ENCODE peak calls at places on chromosomes 1 and 21, in nine cellular contexts. One of them, this sample, is unnamed.

GRCh38 chr1:64111787-64112186 is 91.6 kb upstream of the UBE2U start:
- DNase-seq in T-helper 1 cell: no peak
- DNase-seq in activated naive CD8-positive, alpha-beta T cell treated with anti-CD3 and anti-CD28 coated beads for 36 hours: no peak
- DNase-seq in stimulated activated CD4-positive, alpha-beta T cell treated with anti-CD3 and anti-CD28 coated beads, Interleukin-4, amount 100 ng/mL, for 24 hours: no peak
- DNase-seq in K562: no peak
- DNase-seq in Right ventricle myocardium superior: no peak
- DNase-seq in GM23248: peak
- DNase-seq in ovary: no peak
- DNase-seq in cardiac muscle cell: no peak
- DNase-seq in this sample: no peak

GRCh38 chr1:225933072-225933471 is 7.9 kb downstream of the LEFTY2 start:
- DNase-seq in T-helper 1 cell: no peak
- DNase-seq in activated naive CD8-positive, alpha-beta T cell treated with anti-CD3 and anti-CD28 coated beads for 36 hours: no peak
- DNase-seq in stimulated activated CD4-positive, alpha-beta T cell treated with anti-CD3 and anti-CD28 coated beads, Interleukin-4, amount 100 ng/mL, for 24 hours: no peak
- DNase-seq in K562: no peak
- DNase-seq in Right ventricle myocardium superior: no peak
- DNase-seq in GM23248: peak
- DNase-seq in ovary: no peak
- DNase-seq in cardiac muscle cell: no peak
- DNase-seq in this sample: no peak

GRCh38 chr1:172041689-172042088 is 200.4 kb downstream of the DNM3 start:
- DNase-seq in T-helper 1 cell: no peak
- DNase-seq in activated naive CD8-positive, alpha-beta T cell treated with anti-CD3 and anti-CD28 coated beads for 36 hours: no peak
- DNase-seq in stimulated activated CD4-positive, alpha-beta T cell treated with anti-CD3 and anti-CD28 coated beads, Interleukin-4, amount 100 ng/mL, for 24 hours: no peak
- DNase-seq in K562: no peak
- DNase-seq in Right ventricle myocardium superior: no peak
- DNase-seq in GM23248: peak
- DNase-seq in ovary: no peak
- DNase-seq in cardiac muscle cell: no peak
- DNase-seq in this sample: no peak

GRCh38 chr1:207499573-207499972 is 3.6 kb downstream of the CR1 start:
- DNase-seq in T-helper 1 cell: peak
- DNase-seq in activated naive CD8-positive, alpha-beta T cell treated with anti-CD3 and anti-CD28 coated beads for 36 hours: peak
- DNase-seq in stimulated activated CD4-positive, alpha-beta T cell treated with anti-CD3 and anti-CD28 coated beads, Interleukin-4, amount 100 ng/mL, for 24 hours: peak
- DNase-seq in K562: peak
- DNase-seq in Right ventricle myocardium superior: peak
- DNase-seq in GM23248: peak
- DNase-seq in ovary: peak
- DNase-seq in cardiac muscle cell: peak
- DNase-seq in this sample: peak

GRCh38 chr21:29072873-29073221 is 601 bp downstream of the CCT8 start:
- DNase-seq in T-helper 1 cell: no peak
- DNase-seq in activated naive CD8-positive, alpha-beta T cell treated with anti-CD3 and anti-CD28 coated beads for 36 hours: no peak
- DNase-seq in stimulated activated CD4-positive, alpha-beta T cell treated with anti-CD3 and anti-CD28 coated beads, Interleukin-4, amount 100 ng/mL, for 24 hours: no peak
- DNase-seq in K562: no peak
- DNase-seq in Right ventricle myocardium superior: no peak
- DNase-seq in GM23248: peak
- DNase-seq in ovary: no peak
- DNase-seq in cardiac muscle cell: peak
- DNase-seq in this sample: no peak

GRCh38 chr1:116448785-116449385 is 75.8 kb downstream of the ATP1A1 start:
- DNase-seq in T-helper 1 cell: no peak
- DNase-seq in activated naive CD8-positive, alpha-beta T cell treated with anti-CD3 and anti-CD28 coated beads for 36 hours: no peak
- DNase-seq in stimulated activated CD4-positive, alpha-beta T cell treated with anti-CD3 and anti-CD28 coated beads, Interleukin-4, amount 100 ng/mL, for 24 hours: no peak
- DNase-seq in K562: no peak
- DNase-seq in Right ventricle myocardium superior: no peak
- DNase-seq in GM23248: no peak
- DNase-seq in ovary: no peak
- DNase-seq in cardiac muscle cell: no peak
- DNase-seq in this sample: no peak

GRCh38 chr1:153648000-153648643 is 10.4 kb upstream of the SNAPIN start:
- DNase-seq in T-helper 1 cell: no peak
- DNase-seq in activated naive CD8-positive, alpha-beta T cell treated with anti-CD3 and anti-CD28 coated beads for 36 hours: no peak
- DNase-seq in stimulated activated CD4-positive, alpha-beta T cell treated with anti-CD3 and anti-CD28 coated beads, Interleukin-4, amount 100 ng/mL, for 24 hours: no peak
- DNase-seq in K562: no peak
- DNase-seq in Right ventricle myocardium superior: peak
- DNase-seq in GM23248: no peak
- DNase-seq in ovary: no peak
- DNase-seq in cardiac muscle cell: no peak
- DNase-seq in this sample: no peak

GRCh38 chr21:43909736-43910455 is 44.9 kb downstream of the AGPAT3 start:
- DNase-seq in T-helper 1 cell: no peak
- DNase-seq in activated naive CD8-positive, alpha-beta T cell treated with anti-CD3 and anti-CD28 coated beads for 36 hours: no peak
- DNase-seq in stimulated activated CD4-positive, alpha-beta T cell treated with anti-CD3 and anti-CD28 coated beads, Interleukin-4, amount 100 ng/mL, for 24 hours: no peak
- DNase-seq in K562: peak
- DNase-seq in Right ventricle myocardium superior: no peak
- DNase-seq in GM23248: no peak
- DNase-seq in ovary: no peak
- DNase-seq in cardiac muscle cell: no peak
- DNase-seq in this sample: no peak

GRCh38 chr1:87203890-87204289 is 124.8 kb upstream of the LMO4 start:
- DNase-seq in T-helper 1 cell: no peak
- DNase-seq in activated naive CD8-positive, alpha-beta T cell treated with anti-CD3 and anti-CD28 coated beads for 36 hours: no peak
- DNase-seq in stimulated activated CD4-positive, alpha-beta T cell treated with anti-CD3 and anti-CD28 coated beads, Interleukin-4, amount 100 ng/mL, for 24 hours: no peak
- DNase-seq in K562: no peak
- DNase-seq in Right ventricle myocardium superior: no peak
- DNase-seq in GM23248: peak
- DNase-seq in ovary: no peak
- DNase-seq in cardiac muscle cell: no peak
- DNase-seq in this sample: no peak

GRCh38 chr1:53348491-53349368 is 20.9 kb upstream of the LRP8 start:
- DNase-seq in T-helper 1 cell: no peak
- DNase-seq in activated naive CD8-positive, alpha-beta T cell treated with anti-CD3 and anti-CD28 coated beads for 36 hours: no peak
- DNase-seq in stimulated activated CD4-positive, alpha-beta T cell treated with anti-CD3 and anti-CD28 coated beads, Interleukin-4, amount 100 ng/mL, for 24 hours: no peak
- DNase-seq in K562: no peak
- DNase-seq in Right ventricle myocardium superior: no peak
- DNase-seq in GM23248: no peak
- DNase-seq in ovary: peak
- DNase-seq in cardiac muscle cell: peak
- DNase-seq in this sample: no peak

GRCh38 chr1:217133958-217134856 is 411.0 kb upstream of the ESRRG start:
- DNase-seq in T-helper 1 cell: no peak
- DNase-seq in activated naive CD8-positive, alpha-beta T cell treated with anti-CD3 and anti-CD28 coated beads for 36 hours: no peak
- DNase-seq in stimulated activated CD4-positive, alpha-beta T cell treated with anti-CD3 and anti-CD28 coated beads, Interleukin-4, amount 100 ng/mL, for 24 hours: no peak
- DNase-seq in K562: no peak
- DNase-seq in Right ventricle myocardium superior: peak
- DNase-seq in GM23248: peak
- DNase-seq in ovary: no peak
- DNase-seq in cardiac muscle cell: peak
- DNase-seq in this sample: peak

GRCh38 chr1:37482796-37483744 is 8.7 kb downstream of the ZC3H12A start:
- DNase-seq in T-helper 1 cell: no peak
- DNase-seq in activated naive CD8-positive, alpha-beta T cell treated with anti-CD3 and anti-CD28 coated beads for 36 hours: no peak
- DNase-seq in stimulated activated CD4-positive, alpha-beta T cell treated with anti-CD3 and anti-CD28 coated beads, Interleukin-4, amount 100 ng/mL, for 24 hours: no peak
- DNase-seq in K562: no peak
- DNase-seq in Right ventricle myocardium superior: no peak
- DNase-seq in GM23248: no peak
- DNase-seq in ovary: no peak
- DNase-seq in cardiac muscle cell: no peak
- DNase-seq in this sample: no peak

GRCh38 chr1:27726173-27726793 is 522 bp downstream of the FAM76A start:
- DNase-seq in T-helper 1 cell: peak
- DNase-seq in activated naive CD8-positive, alpha-beta T cell treated with anti-CD3 and anti-CD28 coated beads for 36 hours: peak
- DNase-seq in stimulated activated CD4-positive, alpha-beta T cell treated with anti-CD3 and anti-CD28 coated beads, Interleukin-4, amount 100 ng/mL, for 24 hours: peak
- DNase-seq in K562: peak
- DNase-seq in Right ventricle myocardium superior: peak
- DNase-seq in GM23248: peak
- DNase-seq in ovary: peak
- DNase-seq in cardiac muscle cell: peak
- DNase-seq in this sample: peak

GRCh38 chr1:168362991-168363390 is 82.3 kb downstream of the TBX19 start:
- DNase-seq in T-helper 1 cell: peak
- DNase-seq in activated naive CD8-positive, alpha-beta T cell treated with anti-CD3 and anti-CD28 coated beads for 36 hours: no peak
- DNase-seq in stimulated activated CD4-positive, alpha-beta T cell treated with anti-CD3 and anti-CD28 coated beads, Interleukin-4, amount 100 ng/mL, for 24 hours: peak
- DNase-seq in K562: no peak
- DNase-seq in Right ventricle myocardium superior: no peak
- DNase-seq in GM23248: no peak
- DNase-seq in ovary: no peak
- DNase-seq in cardiac muscle cell: peak
- DNase-seq in this sample: no peak

GRCh38 chr1:115183158-115183557 is 93.9 kb upstream of the TSPAN2 start:
- DNase-seq in T-helper 1 cell: no peak
- DNase-seq in activated naive CD8-positive, alpha-beta T cell treated with anti-CD3 and anti-CD28 coated beads for 36 hours: no peak
- DNase-seq in stimulated activated CD4-positive, alpha-beta T cell treated with anti-CD3 and anti-CD28 coated beads, Interleukin-4, amount 100 ng/mL, for 24 hours: no peak
- DNase-seq in K562: no peak
- DNase-seq in Right ventricle myocardium superior: no peak
- DNase-seq in GM23248: no peak
- DNase-seq in ovary: no peak
- DNase-seq in cardiac muscle cell: no peak
- DNase-seq in this sample: no peak

GRCh38 chr1:8477199-8477982 is 159.5 kb downstream of the SLC45A1 start:
- DNase-seq in T-helper 1 cell: peak
- DNase-seq in activated naive CD8-positive, alpha-beta T cell treated with anti-CD3 and anti-CD28 coated beads for 36 hours: peak
- DNase-seq in stimulated activated CD4-positive, alpha-beta T cell treated with anti-CD3 and anti-CD28 coated beads, Interleukin-4, amount 100 ng/mL, for 24 hours: peak
- DNase-seq in K562: no peak
- DNase-seq in Right ventricle myocardium superior: no peak
- DNase-seq in GM23248: peak
- DNase-seq in ovary: no peak
- DNase-seq in cardiac muscle cell: no peak
- DNase-seq in this sample: no peak

GRCh38 chr1:201896951-201897391 is 8.3 kb downstream of the SHISA4 start:
- DNase-seq in T-helper 1 cell: no peak
- DNase-seq in activated naive CD8-positive, alpha-beta T cell treated with anti-CD3 and anti-CD28 coated beads for 36 hours: no peak
- DNase-seq in stimulated activated CD4-positive, alpha-beta T cell treated with anti-CD3 and anti-CD28 coated beads, Interleukin-4, amount 100 ng/mL, for 24 hours: no peak
- DNase-seq in K562: no peak
- DNase-seq in Right ventricle myocardium superior: peak
- DNase-seq in GM23248: peak
- DNase-seq in ovary: no peak
- DNase-seq in cardiac muscle cell: no peak
- DNase-seq in this sample: no peak

GRCh38 chr1:58942759-58943191 is 158.9 kb upstream of the JUN start:
- DNase-seq in T-helper 1 cell: peak
- DNase-seq in activated naive CD8-positive, alpha-beta T cell treated with anti-CD3 and anti-CD28 coated beads for 36 hours: no peak
- DNase-seq in stimulated activated CD4-positive, alpha-beta T cell treated with anti-CD3 and anti-CD28 coated beads, Interleukin-4, amount 100 ng/mL, for 24 hours: no peak
- DNase-seq in K562: no peak
- DNase-seq in Right ventricle myocardium superior: no peak
- DNase-seq in GM23248: no peak
- DNase-seq in ovary: no peak
- DNase-seq in cardiac muscle cell: no peak
- DNase-seq in this sample: no peak

GRCh38 chr1:228279722-228280105 is 71.9 kb downstream of the OBSCN start:
- DNase-seq in T-helper 1 cell: no peak
- DNase-seq in activated naive CD8-positive, alpha-beta T cell treated with anti-CD3 and anti-CD28 coated beads for 36 hours: no peak
- DNase-seq in stimulated activated CD4-positive, alpha-beta T cell treated with anti-CD3 and anti-CD28 coated beads, Interleukin-4, amount 100 ng/mL, for 24 hours: no peak
- DNase-seq in K562: no peak
- DNase-seq in Right ventricle myocardium superior: no peak
- DNase-seq in GM23248: no peak
- DNase-seq in ovary: no peak
- DNase-seq in cardiac muscle cell: no peak
- DNase-seq in this sample: no peak

This sample was measured in head of caudate nucleus.